ENCODE peak calls at places on chromosomes 11 and 22, in six cellular contexts. One of them, this sample, is unnamed.

GRCh38 chr22:43516996-43517635 is 105.3 kb downstream of the MPPED1 start:
- DNase-seq in AG09309: no peak
- DNase-seq in lower leg skin: no peak
- DNase-seq in sigmoid colon: no peak
- DNase-seq in thoracic aorta: no peak
- DNase-seq in colonic mucosa: no peak
- DNase-seq in this sample: no peak

GRCh38 chr11:9573775-9574555 is 495 bp downstream of the WEE1 start:
- DNase-seq in lower leg skin: no peak
- DNase-seq in sigmoid colon: no peak
- DNase-seq in colonic mucosa: peak; percentile 26
- DNase-seq in thoracic aorta: no peak
- DNase-seq in AG09309: no peak
- DNase-seq in this sample: no peak

GRCh38 chr11:44316388-44317240 is 6.7 kb upstream of the ALX4 start:
- DNase-seq in AG09309: no peak
- DNase-seq in lower leg skin: no peak
- DNase-seq in colonic mucosa: no peak
- DNase-seq in thoracic aorta: no peak
- DNase-seq in sigmoid colon: no peak
- DNase-seq in this sample: no peak

GRCh38 chr22:43885319-43885671 is 6.5 kb downstream of the PNPLA5 start:
- DNase-seq in lower leg skin: no peak
- DNase-seq in thoracic aorta: no peak
- DNase-seq in sigmoid colon: peak; percentile 45
- DNase-seq in AG09309: no peak
- DNase-seq in colonic mucosa: no peak
- DNase-seq in this sample: no peak

GRCh38 chr22:30336752-30337460 is 10.2 kb upstream of the TBC1D10A start:
- DNase-seq in colonic mucosa: no peak
- DNase-seq in lower leg skin: no peak
- DNase-seq in AG09309: no peak
- DNase-seq in sigmoid colon: no peak
- DNase-seq in thoracic aorta: no peak
- DNase-seq in this sample: no peak

GRCh38 chr11:122215244-122215992 is 99.4 kb upstream of the BLID start:
- DNase-seq in thoracic aorta: peak; percentile 36
- DNase-seq in colonic mucosa: peak; percentile 57
- DNase-seq in lower leg skin: peak; percentile 49
- DNase-seq in AG09309: peak; percentile 99
- DNase-seq in sigmoid colon: peak; percentile 83
- DNase-seq in this sample: peak; percentile 84

GRCh38 chr11:50080256-50080655 is 47.6 kb downstream of the OR4C45 start:
- DNase-seq in AG09309: no peak
- DNase-seq in thoracic aorta: no peak
- DNase-seq in colonic mucosa: no peak
- DNase-seq in lower leg skin: no peak
- DNase-seq in sigmoid colon: no peak
- DNase-seq in this sample: no peak

GRCh38 chr11:95680169-95680929 is 109.2 kb downstream of the FAM76B start:
- DNase-seq in sigmoid colon: no peak
- DNase-seq in colonic mucosa: no peak
- DNase-seq in thoracic aorta: no peak
- DNase-seq in AG09309: peak; percentile 54
- DNase-seq in lower leg skin: no peak
- DNase-seq in this sample: peak; percentile 83

GRCh38 chr11:115276799-115277198 is 227.4 kb downstream of the CADM1 start:
- DNase-seq in AG09309: no peak
- DNase-seq in colonic mucosa: no peak
- DNase-seq in thoracic aorta: no peak
- DNase-seq in sigmoid colon: no peak
- DNase-seq in lower leg skin: no peak
- DNase-seq in this sample: no peak

GRCh38 chr11:22734628-22735345 is 68.4 kb downstream of the GAS2 start:
- DNase-seq in lower leg skin: no peak
- DNase-seq in colonic mucosa: no peak
- DNase-seq in sigmoid colon: no peak
- DNase-seq in thoracic aorta: no peak
- DNase-seq in AG09309: no peak
- DNase-seq in this sample: no peak

GRCh38 chr22:44701187-44701586 is 817 bp upstream of the PRR5 start:
- DNase-seq in lower leg skin: no peak
- DNase-seq in colonic mucosa: no peak
- DNase-seq in sigmoid colon: no peak
- DNase-seq in thoracic aorta: no peak
- DNase-seq in AG09309: no peak
- DNase-seq in this sample: no peak

GRCh38 chr11:68583047-68583446 is 101.3 kb upstream of the GAL start:
- DNase-seq in thoracic aorta: no peak
- DNase-seq in sigmoid colon: no peak
- DNase-seq in colonic mucosa: no peak
- DNase-seq in AG09309: peak; percentile 20
- DNase-seq in lower leg skin: no peak
- DNase-seq in this sample: peak; percentile 67

GRCh38 chr11:37105456-37105855 is 507.4 kb upstream of the RAG2 start:
- DNase-seq in AG09309: no peak
- DNase-seq in lower leg skin: no peak
- DNase-seq in thoracic aorta: no peak
- DNase-seq in sigmoid colon: no peak
- DNase-seq in colonic mucosa: no peak
- DNase-seq in this sample: peak; percentile 5

GRCh38 chr11:86164106-86164505 is 80.4 kb upstream of the EED start:
- DNase-seq in sigmoid colon: no peak
- DNase-seq in lower leg skin: no peak
- DNase-seq in colonic mucosa: no peak
- DNase-seq in AG09309: no peak
- DNase-seq in thoracic aorta: no peak
- DNase-seq in this sample: no peak

GRCh38 chr11:45079943-45080719 is 66.3 kb upstream of the PRDM11 start:
- DNase-seq in colonic mucosa: peak; percentile 33
- DNase-seq in thoracic aorta: no peak
- DNase-seq in lower leg skin: no peak
- DNase-seq in AG09309: no peak
- DNase-seq in sigmoid colon: no peak
- DNase-seq in this sample: no peak

GRCh38 chr22:25848954-25849353 is 107.0 kb downstream of the MYO18B start:
- DNase-seq in sigmoid colon: no peak
- DNase-seq in lower leg skin: no peak
- DNase-seq in thoracic aorta: no peak
- DNase-seq in AG09309: no peak
- DNase-seq in colonic mucosa: no peak
- DNase-seq in this sample: no peak

GRCh38 chr11:125945797-125946520 is at the start of gene VSIG10L2:
- DNase-seq in colonic mucosa: no peak
- DNase-seq in AG09309: no peak
- DNase-seq in lower leg skin: no peak
- DNase-seq in thoracic aorta: no peak
- DNase-seq in sigmoid colon: no peak
- DNase-seq in this sample: no peak

GRCh38 chr11:128498846-128499245 is 88.5 kb downstream of the ETS1 start:
- DNase-seq in AG09309: no peak
- DNase-seq in colonic mucosa: no peak
- DNase-seq in thoracic aorta: no peak
- DNase-seq in lower leg skin: no peak
- DNase-seq in sigmoid colon: no peak
- DNase-seq in this sample: peak; percentile 62

GRCh38 chr22:22753526-22754267 is 109.3 kb downstream of the GGTLC2 start:
- DNase-seq in AG09309: no peak
- DNase-seq in lower leg skin: no peak
- DNase-seq in thoracic aorta: no peak
- DNase-seq in colonic mucosa: peak; percentile 82
- DNase-seq in sigmoid colon: no peak
- DNase-seq in this sample: peak; percentile 3

GRCh38 chr11:75786101-75786736 is 17.6 kb downstream of the DGAT2 start:
- DNase-seq in sigmoid colon: no peak
- DNase-seq in lower leg skin: no peak
- DNase-seq in colonic mucosa: peak; percentile 79
- DNase-seq in thoracic aorta: no peak
- DNase-seq in AG09309: no peak
- DNase-seq in this sample: no peak

GRCh38 chr22:20032407-20032991 is 11.6 kb downstream of the TANGO2 start:
- DNase-seq in sigmoid colon: no peak
- DNase-seq in lower leg skin: no peak
- DNase-seq in colonic mucosa: no peak
- DNase-seq in thoracic aorta: no peak
- DNase-seq in AG09309: no peak
- DNase-seq in this sample: no peak

GRCh38 chr11:45921561-45922424 is 663 bp upstream of the LARGE2 start:
- DNase-seq in sigmoid colon: peak; percentile 63
- DNase-seq in lower leg skin: no peak
- DNase-seq in colonic mucosa: peak; percentile 68
- DNase-seq in thoracic aorta: no peak
- DNase-seq in AG09309: no peak
- DNase-seq in this sample: no peak

GRCh38 chr11:130623909-130624668 is 175.6 kb downstream of the ADAMTS15 start:
- DNase-seq in AG09309: no peak
- DNase-seq in colonic mucosa: no peak
- DNase-seq in sigmoid colon: no peak
- DNase-seq in lower leg skin: no peak
- DNase-seq in thoracic aorta: no peak
- DNase-seq in this sample: peak; percentile 74
- TF ChIP-seq CTCF in AG09309: no peak
- TF ChIP-seq CTCF in colonic mucosa: no peak
- TF ChIP-seq CTCF in sigmoid colon: peak; percentile 36
- TF ChIP-seq CTCF in lower leg skin: no peak
- TF ChIP-seq CTCF in thoracic aorta: no peak
- TF ChIP-seq CTCF in this sample: peak; percentile 22

GRCh38 chr22:37033605-37034430 is 14.3 kb downstream of the MPST start:
- DNase-seq in colonic mucosa: peak; percentile 63
- DNase-seq in lower leg skin: no peak
- DNase-seq in thoracic aorta: no peak
- DNase-seq in sigmoid colon: no peak
- DNase-seq in AG09309: no peak
- DNase-seq in this sample: no peak

GRCh38 chr22:37030560-37031281 is 11.2 kb downstream of the MPST start:
- DNase-seq in lower leg skin: no peak
- DNase-seq in sigmoid colon: no peak
- DNase-seq in colonic mucosa: no peak
- DNase-seq in thoracic aorta: no peak
- DNase-seq in AG09309: no peak
- DNase-seq in this sample: no peak

GRCh38 chr22:37032535-37033460 is 13.3 kb downstream of the MPST start:
- DNase-seq in thoracic aorta: no peak
- DNase-seq in lower leg skin: peak; percentile 59
- DNase-seq in AG09309: peak; percentile 57
- DNase-seq in sigmoid colon: no peak
- DNase-seq in colonic mucosa: peak; percentile 89
- DNase-seq in this sample: peak; percentile 36

GRCh38 chr22:37028692-37029674 is 9.4 kb downstream of the MPST start:
- DNase-seq in sigmoid colon: no peak
- DNase-seq in thoracic aorta: no peak
- DNase-seq in AG09309: no peak
- DNase-seq in lower leg skin: no peak
- DNase-seq in colonic mucosa: no peak
- DNase-seq in this sample: no peak

DNA sequence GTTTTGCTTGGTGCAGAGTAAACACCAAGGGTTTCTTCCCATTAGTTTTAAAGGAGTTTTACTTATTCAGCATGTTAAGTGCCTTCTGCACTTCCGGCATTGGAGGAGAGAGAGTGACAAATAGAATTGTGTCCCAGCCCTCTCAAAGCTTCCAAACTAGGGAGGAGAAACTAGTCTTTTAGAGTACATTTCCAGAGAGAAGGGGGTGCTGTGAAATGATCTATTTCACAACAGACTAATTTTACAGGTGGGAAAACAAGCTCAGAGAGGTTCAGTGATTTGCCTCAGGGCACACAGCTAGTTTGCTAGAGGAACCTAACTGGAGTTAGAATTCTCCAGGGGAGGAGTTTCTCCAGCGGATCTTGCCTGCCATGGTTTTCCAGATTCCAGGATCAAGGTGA is 12.6 kb downstream of the MPST start:
- DNase-seq in sigmoid colon: no peak
- DNase-seq in colonic mucosa: no peak
- DNase-seq in thoracic aorta: no peak
- DNase-seq in lower leg skin: no peak
- DNase-seq in AG09309: no peak
- DNase-seq in this sample: no peak
- H3K4me3 ChIP-seq in sigmoid colon: no peak overlapping the region
- H3K4me3 ChIP-seq in colonic mucosa: no peak overlapping the region
- H3K4me3 ChIP-seq in thoracic aorta: no peak overlapping the region
- H3K4me3 ChIP-seq in lower leg skin: no peak overlapping the region
- H3K4me3 ChIP-seq in AG09309: no peak overlapping the region
- H3K4me3 ChIP-seq in this sample: no peak overlapping the region

DNA sequence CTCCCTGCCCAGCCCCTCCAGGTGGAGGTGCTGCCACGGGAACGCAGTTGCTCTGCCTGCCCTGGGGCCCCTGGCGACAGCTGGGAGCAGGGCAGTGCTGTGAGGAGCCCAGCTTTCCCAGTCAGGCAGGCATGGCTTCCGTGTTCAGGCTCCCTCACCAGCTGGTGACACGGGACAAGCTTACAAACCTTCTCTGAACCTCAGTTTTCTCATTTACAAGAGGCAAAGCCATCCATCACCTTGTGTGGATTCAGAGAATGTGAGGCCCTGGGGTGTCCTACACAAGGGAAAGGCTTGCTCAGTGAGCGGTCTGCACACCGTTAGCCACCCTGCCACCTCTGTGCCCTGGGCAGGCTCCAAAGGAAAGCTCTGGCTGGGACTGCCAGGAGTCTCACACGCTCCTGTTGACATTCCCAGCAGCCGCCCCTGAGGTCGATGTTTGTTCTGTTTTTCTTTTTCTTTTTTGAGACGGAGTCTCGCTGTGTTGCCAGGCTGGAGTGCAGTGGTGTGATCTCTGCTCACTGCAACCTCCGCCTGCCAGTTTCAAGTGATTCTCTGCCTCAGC is 23.5 kb downstream of the SUN2 start:
- DNase-seq in AG09309: no peak
- DNase-seq in sigmoid colon: no peak
- DNase-seq in lower leg skin: no peak
- DNase-seq in thoracic aorta: no peak
- DNase-seq in colonic mucosa: no peak
- DNase-seq in this sample: no peak
- TF ChIP-seq CTCF in AG09309: no peak
- TF ChIP-seq CTCF in sigmoid colon: no peak
- TF ChIP-seq CTCF in lower leg skin: no peak
- TF ChIP-seq CTCF in thoracic aorta: no peak
- TF ChIP-seq CTCF in colonic mucosa: no peak
- TF ChIP-seq CTCF in this sample: no peak

GRCh38 chr11:92384316-92384715 is 159.7 kb downstream of the FAT3 start:
- DNase-seq in colonic mucosa: no peak
- DNase-seq in AG09309: no peak
- DNase-seq in sigmoid colon: no peak
- DNase-seq in thoracic aorta: no peak
- DNase-seq in lower leg skin: no peak
- DNase-seq in this sample: peak; percentile 69
- H3K4me3 ChIP-seq in colonic mucosa: no peak overlapping the region
- H3K4me3 ChIP-seq in AG09309: no peak overlapping the region
- H3K4me3 ChIP-seq in sigmoid colon: no peak overlapping the region
- H3K4me3 ChIP-seq in thoracic aorta: no peak overlapping the region
- H3K4me3 ChIP-seq in lower leg skin: no peak overlapping the region
- H3K4me3 ChIP-seq in this sample: no peak overlapping the region

This sample was measured in astrocyte of the spinal cord.